ENCODE peak calls at places on chromosomes 11 and 22, in ten cellular contexts. V is hepatocyte; L is psoas muscle; Q is CD4-positive, alpha-beta T cell; P is ovary; N is lung; O is ascending aorta; U is PC-3; C is pancreas; R is RWPE2. G is an unnamed sample.

GRCh38 chr11:70901951-70902521 is 350.3 kb downstream of the SHANK2 start:
- DNase-seq in U (no peak), O (no peak), V (no peak), N (no peak), R (no peak), P (no peak), L (no peak), C (peak; percentile 51), Q (no peak), G (no peak)

GRCh38 chr22:48825802-48826520 is 1001.7 kb downstream of the BRD1 start:
- DNase-seq in O (no peak), Q (no peak), C (peak; percentile 38), U (no peak), N (no peak), P (no peak), R (no peak), V (no peak), L (no peak), G (no peak)

GRCh38 chr11:44758996-44759395 is 32.2 kb downstream of the TSPAN18 start:
- DNase-seq in Q (no peak), R (no peak), L (no peak), C (no peak), O (peak; percentile 52), U (no peak), V (no peak), N (no peak), P (no peak), G (no peak)

GRCh38 chr11:2643746-2644145 is 56.0 kb downstream of the KCNQ1OT1 start:
- DNase-seq in R (no peak), L (no peak), O (no peak), N (no peak), Q (no peak), C (no peak), U (no peak), P (no peak), V (no peak), G (no peak)

GRCh38 chr22:17087176-17088131 is 2.7 kb downstream of the IL17RA start:
- DNase-seq in U (no peak), O (no peak), N (no peak), C (no peak), Q (no peak), R (peak; percentile 10), L (no peak), V (no peak), P (no peak), G (no peak)

GRCh38 chr22:49869855-49870712 is 16.4 kb downstream of the ZBED4 start:
- DNase-seq in U (no peak), P (no peak), N (no peak), L (no peak), R (no peak), V (no peak), O (no peak), Q (no peak), C (no peak), G (no peak)

GRCh38 chr11:128893578-128894295 is 2.6 kb downstream of the KCNJ5 start:
- DNase-seq in V (no peak), U (no peak), C (no peak), L (no peak), P (no peak), N (no peak), O (no peak), R (no peak), Q (no peak), G (no peak)

GRCh38 chr11:83092488-83093384 is 21.0 kb upstream of the RAB30 start:
- DNase-seq in Q (no peak), C (no peak), L (peak; percentile 64), U (peak; percentile 96), R (no peak), N (no peak), V (peak; percentile 84), O (no peak), P (no peak), G (peak; percentile 76)

GRCh38 chr11:65972116-65972515 is 10.6 kb downstream of the SART1 start:
- DNase-seq in P (no peak), R (no peak), N (no peak), C (no peak), U (no peak), V (no peak), L (no peak), Q (no peak), O (no peak), G (no peak)

GRCh38 chr11:20596629-20597129 is 2.7 kb upstream of the SLC6A5 start:
- DNase-seq in U (no peak), V (no peak), R (no peak), Q (no peak), L (no peak), P (no peak), N (no peak), C (no peak), O (no peak), G (no peak)

GRCh38 chr11:74689666-74690065 is 41.6 kb downstream of the CHRDL2 start:
- DNase-seq in N (no peak), P (no peak), U (peak; percentile 74), O (no peak), R (no peak), Q (no peak), C (no peak), V (no peak), L (no peak), G (no peak)

GRCh38 chr22:46121523-46122287 is 28.6 kb upstream of the PPARA start:
- DNase-seq in R (no peak), C (no peak), U (no peak), L (no peak), V (no peak), O (no peak), P (no peak), Q (no peak), N (no peak), G (no peak)

GRCh38 chr22:46123694-46124382 is 26.5 kb upstream of the PPARA start:
- DNase-seq in C (no peak), U (no peak), N (no peak), L (no peak), R (no peak), O (no peak), Q (no peak), V (no peak), P (no peak), G (no peak)

GRCh38 chr22:46121079-46121478 is 29.2 kb upstream of the PPARA start:
- DNase-seq in O (no peak), U (no peak), V (no peak), L (no peak), P (no peak), Q (no peak), R (no peak), C (no peak), N (no peak), G (no peak)

GRCh38 chr22:46122980-46123693 is 27.2 kb upstream of the PPARA start:
- DNase-seq in U (no peak), L (no peak), R (no peak), N (no peak), C (no peak), V (no peak), P (no peak), Q (no peak), O (no peak), G (no peak)

DNA sequence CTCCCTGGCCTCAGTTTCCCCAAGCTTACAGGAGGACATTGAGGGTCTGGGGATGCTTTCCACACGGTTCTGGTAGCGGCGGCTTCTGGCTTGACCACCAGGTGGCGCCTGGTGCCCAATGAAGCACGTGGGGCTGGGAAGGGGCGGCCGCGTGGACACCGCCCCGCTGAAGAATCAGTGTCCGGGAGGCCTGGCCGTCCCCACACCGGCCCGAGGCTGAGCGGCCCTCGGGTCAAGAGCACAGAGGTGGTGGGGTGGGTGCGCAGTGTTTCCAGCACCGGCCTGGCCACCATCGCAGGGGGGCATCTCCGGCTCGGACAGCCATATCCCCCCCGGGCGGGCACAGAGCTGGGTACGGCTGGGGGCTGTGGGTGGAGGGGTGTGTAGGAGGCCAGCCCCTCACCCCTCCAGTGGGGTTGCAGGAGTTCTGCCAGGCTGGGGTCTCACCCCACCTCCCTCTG is 27.8 kb upstream of the PPARA start:
- DNase-seq in U (peak; percentile 69), P (peak; percentile 88), C (peak; percentile 93), Q (peak; percentile 64), R (no peak), O (no peak), L (peak; percentile 90), N (peak; percentile 77), V (peak; percentile 80), G (peak; percentile 82)
- H3K27ac ChIP-seq in U (no peak overlapping the region), P (peak overlapping the region; percentile 51), C (no peak overlapping the region), Q (no peak overlapping the region), R (no peak overlapping the region), O (no peak overlapping the region), L (no peak overlapping the region), N (no peak overlapping the region), V (no peak overlapping the region), G (no peak overlapping the region)

GRCh38 chr11:131692961-131693360 is 322.5 kb downstream of the NTM start:
- DNase-seq in N (peak; percentile 14), O (no peak), C (no peak), V (no peak), U (no peak), P (no peak), L (no peak), Q (no peak), R (no peak), G (peak; percentile 6)

GRCh38 chr11:131692151-131692550 is 321.7 kb downstream of the NTM start:
- DNase-seq in V (no peak), U (no peak), L (no peak), Q (no peak), N (no peak), R (no peak), O (no peak), P (no peak), C (no peak), G (no peak)

GRCh38 chr11:131691558-131692041 is 321.2 kb downstream of the NTM start:
- DNase-seq in R (no peak), N (no peak), L (no peak), C (peak; percentile 67), Q (no peak), U (peak; percentile 12), O (no peak), V (peak; percentile 71), P (no peak), G (peak; percentile 16)

GRCh38 chr11:131694526-131695424 is 324.4 kb downstream of the NTM start:
- DNase-seq in N (peak; percentile 86), Q (peak; percentile 19), R (no peak), U (peak; percentile 81), O (peak; percentile 76), P (peak; percentile 80), L (peak; percentile 86), V (peak; percentile 93), C (peak; percentile 94), G (peak; percentile 81)

GRCh38 chr11:131693756-131694155 is 323.3 kb downstream of the NTM start:
- DNase-seq in N (peak; percentile 22), P (no peak), Q (no peak), C (no peak), R (no peak), U (peak; percentile 4), O (no peak), V (no peak), L (no peak), G (peak; percentile 1)
- TF ChIP-seq CTCF in N (no peak), P (no peak), Q (no peak), C (no peak), R (no peak), U (no peak), O (no peak), V (no peak), L (no peak), G (no peak)

GRCh38 chr11:76574406-76574805 is 96.1 kb downstream of the LRRC32 start:
- DNase-seq in N (no peak), L (no peak), U (no peak), O (no peak), C (no peak), V (no peak), Q (no peak), P (no peak), R (no peak), G (no peak)
- H3K27ac ChIP-seq in N (no peak overlapping the region), L (no peak overlapping the region), U (no peak overlapping the region), O (no peak overlapping the region), C (no peak overlapping the region), V (peak overlapping the region; percentile 89), Q (no peak overlapping the region), P (no peak overlapping the region), R (no peak overlapping the region), G (no peak overlapping the region)

GRCh38 chr11:79708319-79708928 is 267.6 kb upstream of the TENM4 start:
- DNase-seq in R (no peak), N (no peak), Q (no peak), L (no peak), O (no peak), C (no peak), P (no peak), U (peak; percentile 72), V (peak; percentile 63), G (peak; percentile 26)
- TF ChIP-seq CTCF in R (peak; percentile 69), N (peak; percentile 11), Q (no peak), L (peak; percentile 14), O (no peak), C (no peak), P (no peak), U (peak; percentile 74), V (peak; percentile 56), G (peak; percentile 35)